ENCODE peak calls at places on chromosome 19, in seven cellular contexts. Z, Y, H, V, K, A and U are unnamed samples.
A peak's percentile ranks its signal among the peaks of the same experiment; 100 is the strongest.

GRCh38 chr19:2271516-2272103 is 10.4 kb downstream of the PEAK3 start:
- DNase-seq in Z (peak; percentile 81), Y (peak; percentile 35), H (no peak), V (no peak), K (no peak), A (no peak), U (no peak)

GRCh38 chr19:5624154-5624663 is 1.3 kb downstream of the SAFB start:
- DNase-seq in Z (peak; percentile 32), Y (peak; percentile 28), H (no peak), V (no peak), K (no peak), A (peak; percentile 34), U (no peak)

GRCh38 chr19:55231391-55232283 is 3.1 kb upstream of the TMEM86B start:
- DNase-seq in Z (no peak), Y (no peak), H (no peak), V (no peak), K (no peak), A (no peak), U (no peak)

GRCh38 chr19:35704218-35704617 is at the start of gene ZBTB32:
- DNase-seq in Z (peak; percentile 26), Y (no peak), H (no peak), V (peak; percentile 62), K (no peak), A (no peak), U (no peak)

GRCh38 chr19:6126335-6126974 is 9.0 kb upstream of the ACSBG2 start:
- DNase-seq in Z (peak; percentile 58), Y (peak; percentile 84), H (no peak), V (no peak), K (no peak), A (peak; percentile 46), U (peak; percentile 52)

GRCh38 chr19:2546128-2547032 is 70.5 kb downstream of the GADD45B start:
- DNase-seq in Z (no peak), Y (peak; percentile 40), H (no peak), V (no peak), K (no peak), A (no peak), U (no peak)

GRCh38 chr19:49713236-49713845 is 22.4 kb downstream of the CPT1C start:
- DNase-seq in Z (no peak), Y (peak; percentile 68), H (no peak), V (no peak), K (no peak), A (no peak), U (no peak)

GRCh38 chr19:10683064-10683426 is 18.2 kb upstream of the QTRT1 start:
- DNase-seq in Z (no peak), Y (no peak), H (no peak), V (no peak), K (no peak), A (no peak), U (no peak)

GRCh38 chr19:33677745-33678426 is 56.1 kb downstream of the CHST8 start:
- DNase-seq in Z (no peak), Y (peak; percentile 39), H (no peak), V (no peak), K (no peak), A (no peak), U (no peak)

GRCh38 chr19:45020071-45020470 is 18.8 kb upstream of the CLASRP start:
- DNase-seq in Z (no peak), Y (no peak), H (no peak), V (no peak), K (no peak), A (no peak), U (no peak)

GRCh38 chr19:1967087-1967608 is 26.2 kb downstream of the CSNK1G2 start:
- DNase-seq in Z (no peak), Y (no peak), H (no peak), V (no peak), K (peak; percentile 66), A (no peak), U (no peak)

GRCh38 chr19:40741527-40742390 is 8.5 kb downstream of the ACTMAP start:
- DNase-seq in Z (no peak), Y (no peak), H (no peak), V (no peak), K (no peak), A (no peak), U (no peak)

GRCh38 chr19:3509566-3509989 is 3.5 kb downstream of the FZR1 start:
- DNase-seq in Z (peak; percentile 83), Y (no peak), H (no peak), V (no peak), K (no peak), A (no peak), U (no peak)

GRCh38 chr19:2207991-2208860 is 27.9 kb downstream of the PLEKHJ1 start:
- DNase-seq in Z (peak; percentile 80), Y (no peak), H (peak; percentile 14), V (no peak), K (no peak), A (no peak), U (no peak)

GRCh38 chr19:12783226-12783848 is 7.9 kb upstream of the JUNB start:
- DNase-seq in Z (no peak), Y (no peak), H (no peak), V (no peak), K (no peak), A (no peak), U (peak; percentile 45)

GRCh38 chr19:54955356-54955755 is 8.0 kb upstream of the NLRP7 start:
- DNase-seq in Z (no peak), Y (no peak), H (no peak), V (no peak), K (no peak), A (no peak), U (no peak)

GRCh38 chr19:2618611-2619010 is 83.9 kb downstream of the GNG7 start:
- DNase-seq in Z (peak; percentile 29), Y (no peak), H (peak; percentile 76), V (no peak), K (peak; percentile 75), A (no peak), U (peak; percentile 56)

GRCh38 chr19:45098521-45099464 is 5.8 kb downstream of the PPP1R37 start:
- DNase-seq in Z (no peak), Y (no peak), H (no peak), V (no peak), K (no peak), A (no peak), U (no peak)

GRCh38 chr19:42076375-42076944 is 494 bp downstream of the ZNF574 start:
- DNase-seq in Z (no peak), Y (no peak), H (peak; percentile 16), V (no peak), K (no peak), A (no peak), U (no peak)

GRCh38 chr19:4494691-4495064 is 22.6 kb downstream of the HDGFL2 start:
- DNase-seq in Z (no peak), Y (no peak), H (no peak), V (no peak), K (no peak), A (no peak), U (no peak)

GRCh38 chr19:10919352-10920287 is 8.8 kb downstream of the YIPF2 start:
- DNase-seq in Z (no peak), Y (no peak), H (no peak), V (peak; percentile 22), K (no peak), A (peak; percentile 40), U (no peak)

GRCh38 chr19:5075603-5076002 is 106.7 kb downstream of the KDM4B start:
- DNase-seq in Z (no peak), Y (no peak), H (no peak), V (no peak), K (peak; percentile 55), A (no peak), U (peak; percentile 40)

GRCh38 chr19:41225238-41226052 is 6.4 kb downstream of the AXL start:
- DNase-seq in Z (peak; percentile 100), Y (no peak), H (peak; percentile 32), V (no peak), K (no peak), A (no peak), U (no peak)

GRCh38 chr19:12880551-12881171 is 588 bp downstream of the DNASE2 start:
- DNase-seq in Z (no peak), Y (peak; percentile 62), H (no peak), V (no peak), K (no peak), A (peak; percentile 38), U (no peak)

GRCh38 chr19:18208098-18208951 is 4.5 kb upstream of the RAB3A start:
- DNase-seq in Z (peak; percentile 74), Y (peak; percentile 33), H (no peak), V (peak; percentile 10), K (peak; percentile 67), A (no peak), U (no peak)

GRCh38 chr19:50889638-50890037 is 16.4 kb downstream of the KLK2 start:
- DNase-seq in Z (no peak), Y (no peak), H (no peak), V (no peak), K (no peak), A (no peak), U (no peak)

GRCh38 chr19:4059931-4060620 is 6.6 kb downstream of the ZBTB7A start:
- DNase-seq in Z (no peak), Y (no peak), H (peak; percentile 68), V (no peak), K (peak; percentile 78), A (no peak), U (no peak)